ENCODE peak calls at places on chromosomes 6 and 20, in nine cellular contexts. G, M, A, C, Y, E, D, L and F are unnamed samples. For H3K4me1, the result is how much of the 10 kb centered on the place peaks cover.

GRCh38 chr6:136158398-136158797 is 91.7 kb downstream of the MTFR2 start:
- DNase-seq in G (no peak), M (peak), A (peak), C (no peak), Y (no peak), E (peak), D (no peak), L (no peak), F (peak)

GRCh38 chr6:6730831-6731230 is 142.3 kb downstream of the LY86 start:
- DNase-seq in G (no peak), M (no peak), A (no peak), C (no peak), Y (no peak), E (no peak), D (no peak), L (no peak), F (peak)

GRCh38 chr6:1527098-1527497 is 82.6 kb upstream of the FOXC1 start:
- DNase-seq in G (peak), M (no peak), A (peak), C (peak), Y (peak), E (peak), D (peak), L (peak), F (no peak)

GRCh38 chr6:139240161-139241010 is 51.4 kb downstream of the TXLNB start:
- DNase-seq in G (no peak), M (peak), A (no peak), C (peak), Y (peak), E (no peak), D (no peak), L (no peak), F (peak)

GRCh38 chr6:112027942-112028674 is 25.8 kb upstream of the CCN6 start:
- DNase-seq in G (peak), M (no peak), A (no peak), C (no peak), Y (no peak), E (no peak), D (peak), L (no peak), F (peak)

GRCh38 chr20:63232235-63233060 is 3.3 kb upstream of the BIRC7 start:
- DNase-seq in G (peak), M (no peak), A (no peak), C (no peak), Y (no peak), E (no peak), D (no peak), L (no peak), F (peak)

GRCh38 chr6:134176283-134176975 is 124.0 kb upstream of the SLC2A12 start:
- DNase-seq in G (peak), M (peak), A (peak), C (no peak), Y (peak), E (peak), D (no peak), L (peak), F (peak)

GRCh38 chr20:13312300-13312699 is 91.2 kb downstream of the ISM1 start:
- DNase-seq in G (no peak), M (no peak), A (no peak), C (no peak), Y (no peak), E (no peak), D (no peak), L (no peak), F (no peak)

GRCh38 chr6:169954977-169955376 is 203.6 kb downstream of the ERMARD start:
- DNase-seq in G (no peak), M (no peak), A (no peak), C (no peak), Y (no peak), E (no peak), D (no peak), L (no peak), F (no peak)

GRCh38 chr20:53857723-53858236 is 212.6 kb downstream of the BCAS1 start:
- DNase-seq in G (no peak), M (peak), A (no peak), C (peak), Y (peak), E (peak), D (no peak), L (peak), F (no peak)

GRCh38 chr20:53829706-53830521 is 236.3 kb upstream of the ZNF217 start:
- DNase-seq in G (no peak), M (peak), A (no peak), C (peak), Y (no peak), E (no peak), D (no peak), L (no peak), F (peak)

GRCh38 chr20:51687071-51687470 is 81.1 kb downstream of the ATP9A start:
- DNase-seq in G (peak), M (no peak), A (no peak), C (no peak), Y (no peak), E (no peak), D (no peak), L (no peak), F (peak)

GRCh38 chr6:84415068-84415467 is 187.6 kb upstream of the CEP162 start:
- DNase-seq in G (no peak), M (no peak), A (no peak), C (no peak), Y (no peak), E (no peak), D (no peak), L (no peak), F (no peak)

GRCh38 chr20:38811769-38812168 is 6.3 kb downstream of the PPP1R16B start:
- DNase-seq in G (no peak), M (no peak), A (no peak), C (no peak), Y (no peak), E (no peak), D (no peak), L (no peak), F (no peak)

GRCh38 chr20:38806855-38807655 is 1.6 kb downstream of the PPP1R16B start:
- DNase-seq in G (peak), M (no peak), A (no peak), C (peak), Y (peak), E (no peak), D (peak), L (no peak), F (no peak)

GRCh38 chr20:38812182-38812581 is 6.7 kb downstream of the PPP1R16B start:
- DNase-seq in G (no peak), M (no peak), A (no peak), C (no peak), Y (no peak), E (no peak), D (no peak), L (no peak), F (no peak)

GRCh38 chr20:38810926-38811325 is 5.4 kb downstream of the PPP1R16B start:
- DNase-seq in G (no peak), M (no peak), A (no peak), C (no peak), Y (no peak), E (no peak), D (no peak), L (peak), F (no peak)

DNA sequence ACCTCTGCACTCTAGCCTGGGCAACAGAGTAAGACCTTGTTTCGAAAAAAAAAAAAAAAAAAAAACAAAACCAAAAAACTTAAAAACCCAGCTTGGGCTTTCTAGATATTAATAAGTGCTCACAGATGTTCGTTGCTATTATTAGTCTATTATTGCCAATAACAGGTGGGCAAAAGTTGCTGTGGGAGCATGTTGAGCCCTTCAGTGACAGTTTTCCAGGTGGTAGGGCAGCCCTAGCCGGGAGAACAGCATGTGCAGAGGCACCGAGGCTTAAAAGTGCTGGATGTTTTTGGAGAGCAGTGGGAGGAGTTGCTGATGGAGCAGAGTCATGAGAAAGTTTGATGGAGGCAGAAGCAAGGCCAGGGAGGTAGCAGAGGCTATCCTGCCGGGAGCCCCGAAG is 4.4 kb downstream of the PPP1R16B start:
- DNase-seq in G (no peak), M (no peak), A (no peak), C (no peak), Y (no peak), E (no peak), D (no peak), L (peak), F (no peak)
- H3K4me1 ChIP-seq in G (under half), M (under half), A (half or more), C (under half), Y (under half), E (under half), D (under half), L (under half), F (under half)

GRCh38 chr20:43938932-43939761 is 24.5 kb downstream of the TOX2 start:
- DNase-seq in G (no peak), M (peak), A (peak), C (peak), Y (peak), E (no peak), D (no peak), L (no peak), F (peak)

GRCh38 chr20:43940518-43941225 is 26.0 kb downstream of the TOX2 start:
- DNase-seq in G (no peak), M (no peak), A (no peak), C (no peak), Y (no peak), E (no peak), D (no peak), L (no peak), F (no peak)

GRCh38 chr20:43941476-43942212 is 27.0 kb downstream of the TOX2 start:
- DNase-seq in G (no peak), M (peak), A (no peak), C (peak), Y (peak), E (no peak), D (no peak), L (no peak), F (no peak)

GRCh38 chr20:43938017-43938655 is 23.5 kb downstream of the TOX2 start:
- DNase-seq in G (no peak), M (no peak), A (no peak), C (no peak), Y (no peak), E (no peak), D (no peak), L (no peak), F (peak)

DNA sequence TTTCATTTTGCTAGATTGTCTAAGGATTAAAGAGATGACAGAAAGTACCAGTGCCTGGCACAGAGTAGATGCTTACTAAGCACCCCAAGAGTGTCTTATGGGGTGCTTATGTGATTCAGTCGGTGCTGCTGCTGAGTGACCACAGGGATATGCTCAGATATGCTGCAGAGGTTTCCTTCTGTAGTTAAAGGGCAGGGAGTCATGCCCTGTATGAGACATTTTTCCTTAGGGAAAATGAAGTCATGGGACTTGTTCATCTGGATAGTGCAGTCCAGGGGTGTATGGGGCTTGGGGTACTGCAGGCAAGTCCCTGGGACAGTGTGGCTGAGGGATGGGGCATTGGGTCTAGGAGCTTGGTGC is 25.1 kb downstream of the TOX2 start:
- DNase-seq in G (no peak), M (no peak), A (no peak), C (no peak), Y (no peak), E (no peak), D (no peak), L (no peak), F (no peak)
- H3K4me1 ChIP-seq in G (under half), M (under half), A (under half), C (under half), Y (under half), E (under half), D (under half), L (under half), F (under half)

GRCh38 chr6:43797919-43798318 is 27.9 kb downstream of the VEGFA start:
- DNase-seq in G (no peak), M (no peak), A (no peak), C (no peak), Y (no peak), E (no peak), D (no peak), L (no peak), F (no peak)
- H3K4me1 ChIP-seq in G (under half), M (half or more), A (half or more), C (under half), Y (under half), E (half or more), D (under half), L (under half), F (under half)

DNA sequence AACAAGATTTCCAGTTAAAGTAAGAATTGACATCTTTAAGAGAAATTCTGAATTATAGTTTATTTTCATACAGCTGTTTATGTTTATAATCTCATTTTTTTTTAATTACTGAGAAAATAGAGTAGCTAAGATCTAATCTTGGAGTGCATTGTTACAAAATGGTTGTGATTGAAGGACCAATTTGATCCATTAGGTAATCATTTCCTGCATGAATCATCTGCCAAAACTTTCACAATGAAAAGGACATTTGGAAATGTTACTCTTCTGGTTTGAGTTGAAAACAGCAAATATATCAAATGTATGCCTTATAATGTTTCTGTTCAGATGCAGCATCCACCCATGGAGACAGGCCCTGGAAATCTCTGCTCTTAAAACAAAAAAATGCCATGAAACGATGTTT is 19.0 kb downstream of the TUBB2A start:
- DNase-seq in G (no peak), M (no peak), A (no peak), C (no peak), Y (no peak), E (no peak), D (no peak), L (no peak), F (peak)
- H3K4me1 ChIP-seq in G (under half), M (half or more), A (under half), C (under half), Y (under half), E (under half), D (under half), L (under half), F (under half)

GRCh38 chr6:15401120-15401519 is 155.3 kb downstream of the JARID2 start:
- DNase-seq in G (no peak), M (no peak), A (no peak), C (no peak), Y (no peak), E (no peak), D (no peak), L (no peak), F (no peak)

GRCh38 chr6:15401769-15402250 is 155.9 kb downstream of the JARID2 start:
- DNase-seq in G (no peak), M (no peak), A (no peak), C (no peak), Y (no peak), E (no peak), D (no peak), L (no peak), F (peak)

GRCh38 chr6:15403094-15403493 is 157.2 kb downstream of the JARID2 start:
- DNase-seq in G (no peak), M (no peak), A (no peak), C (no peak), Y (no peak), E (no peak), D (no peak), L (no peak), F (no peak)

GRCh38 chr6:15400572-15401004 is 154.7 kb downstream of the JARID2 start:
- DNase-seq in G (peak), M (peak), A (peak), C (peak), Y (peak), E (peak), D (peak), L (no peak), F (peak)

GRCh38 chr6:15402401-15403045 is 156.7 kb downstream of the JARID2 start:
- DNase-seq in G (no peak), M (no peak), A (no peak), C (no peak), Y (no peak), E (no peak), D (no peak), L (no peak), F (no peak)
- H3K4me1 ChIP-seq in G (under half), M (under half), A (half or more), C (under half), Y (under half), E (half or more), D (under half), L (under half), F (under half)

GRCh38 chr6:142303191-142303564 is 1.4 kb downstream of the ADGRG6 start:
- DNase-seq in G (no peak), M (no peak), A (no peak), C (no peak), Y (no peak), E (no peak), D (no peak), L (no peak), F (peak)
- H3K4me1 ChIP-seq in G (under half), M (under half), A (under half), C (under half), Y (under half), E (under half), D (under half), L (under half), F (under half)

GRCh38 chr6:16130932-16131387 is 2.1 kb downstream of the MYLIP start:
- DNase-seq in G (peak), M (peak), A (no peak), C (peak), Y (peak), E (peak), D (peak), L (no peak), F (peak)

GRCh38 chr6:16135078-16135477 is 6.2 kb downstream of the MYLIP start:
- DNase-seq in G (peak), M (no peak), A (no peak), C (no peak), Y (no peak), E (no peak), D (no peak), L (no peak), F (no peak)

GRCh38 chr6:16130437-16130891 is 1.6 kb downstream of the MYLIP start:
- DNase-seq in G (no peak), M (peak), A (no peak), C (peak), Y (peak), E (peak), D (no peak), L (no peak), F (no peak)

GRCh38 chr6:16134430-16134829 is 5.5 kb downstream of the MYLIP start:
- DNase-seq in G (no peak), M (no peak), A (no peak), C (no peak), Y (no peak), E (no peak), D (no peak), L (no peak), F (no peak)

DNA sequence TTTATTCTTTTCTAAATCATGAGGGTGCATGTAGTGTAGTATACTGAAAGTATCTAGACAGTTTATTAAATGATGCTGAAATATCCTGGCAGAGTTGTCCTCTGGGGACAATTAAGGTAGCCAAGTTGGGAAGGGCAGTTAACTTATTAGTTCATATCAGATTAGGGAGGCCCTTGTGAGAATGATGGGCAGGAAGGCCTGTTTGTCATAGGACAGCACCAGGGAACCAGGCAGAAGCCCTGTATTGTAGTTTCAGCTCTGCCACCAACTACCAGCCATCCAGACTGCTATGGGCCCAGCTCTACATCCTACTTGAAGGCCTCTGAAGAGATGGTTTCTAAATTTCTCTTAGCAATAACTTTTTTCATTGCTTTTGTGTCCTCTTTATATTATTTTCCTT is 4.0 kb downstream of the MYLIP start:
- DNase-seq in G (peak), M (no peak), A (no peak), C (no peak), Y (no peak), E (no peak), D (no peak), L (no peak), F (no peak)
- H3K4me1 ChIP-seq in G (under half), M (half or more), A (half or more), C (half or more), Y (half or more), E (half or more), D (half or more), L (under half), F (under half)

GRCh38 chr6:79073888-79074287 is 4.2 kb downstream of the PHIP start:
- DNase-seq in G (peak), M (no peak), A (no peak), C (no peak), Y (no peak), E (no peak), D (no peak), L (no peak), F (no peak)
- H3K4me1 ChIP-seq in G (under half), M (under half), A (half or more), C (under half), Y (under half), E (under half), D (under half), L (under half), F (under half)

DNA sequence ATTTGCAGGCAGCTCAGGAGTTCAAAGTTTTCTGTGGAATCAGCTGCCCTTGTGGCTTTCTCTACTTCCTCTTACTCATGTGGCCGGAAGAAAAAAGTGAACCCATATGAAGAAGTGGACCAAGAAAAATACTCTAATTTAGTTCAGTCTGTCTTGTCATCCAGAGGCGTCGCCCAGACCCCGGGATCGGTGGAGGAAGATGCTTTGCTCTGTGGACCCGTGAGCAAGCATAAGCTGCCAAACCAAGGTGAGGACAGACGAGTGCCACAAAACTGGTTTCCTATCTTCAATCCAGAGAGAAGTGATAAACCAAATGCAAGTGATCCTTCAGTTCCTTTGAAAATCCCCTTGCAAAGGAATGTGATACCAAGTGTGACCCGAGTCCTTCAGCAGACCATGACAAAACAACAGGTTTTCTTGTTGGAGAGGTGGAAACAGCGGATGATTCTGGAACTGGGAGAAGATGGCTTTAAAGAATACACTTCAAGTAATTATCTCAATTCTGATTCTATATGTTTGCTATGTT is 1.1 kb downstream of the MGME1 start:
- DNase-seq in G (peak), M (peak), A (no peak), C (peak), Y (peak), E (peak), D (peak), L (no peak), F (no peak)
- H3K4me1 ChIP-seq in G (under half), M (half or more), A (half or more), C (half or more), Y (under half), E (under half), D (under half), L (under half), F (under half)

GRCh38 chr6:30836431-30836866 is 47.9 kb upstream of the DDR1 start:
- DNase-seq in G (no peak), M (peak), A (peak), C (no peak), Y (no peak), E (no peak), D (no peak), L (no peak), F (no peak)
- H3K4me1 ChIP-seq in G (under half), M (under half), A (under half), C (under half), Y (under half), E (under half), D (under half), L (under half), F (under half)